ENCODE peak calls at places on chromosomes 16 and 17, in ten cellular contexts. One of them, this sample, is unnamed.

GRCh38 chr17:62126292-62126691 is 61.2 kb upstream of the MED13 start:
- DNase-seq in CD8-positive, alpha-beta T cell: no peak
- DNase-seq in NB4: no peak
- DNase-seq in ascending aorta: no peak
- DNase-seq in H9: no peak
- DNase-seq in glutamatergic neuron: no peak
- DNase-seq in tibial nerve: no peak
- DNase-seq in AG09319: no peak
- DNase-seq in stomach: no peak
- DNase-seq in cardiac muscle cell: no peak
- DNase-seq in this sample: no peak

GRCh38 chr17:40915199-40915661 is 22.2 kb downstream of the KRT23 start:
- DNase-seq in AG09319: peak; percentile 57
- DNase-seq in glutamatergic neuron: no peak
- DNase-seq in stomach: no peak
- DNase-seq in tibial nerve: no peak
- DNase-seq in NB4: peak; percentile 3
- DNase-seq in H9: no peak
- DNase-seq in ascending aorta: no peak
- DNase-seq in CD8-positive, alpha-beta T cell: no peak
- DNase-seq in cardiac muscle cell: no peak
- DNase-seq in this sample: no peak

GRCh38 chr16:58451945-58452401 is 48.0 kb upstream of the NDRG4 start:
- DNase-seq in glutamatergic neuron: no peak
- DNase-seq in AG09319: no peak
- DNase-seq in stomach: no peak
- DNase-seq in tibial nerve: no peak
- DNase-seq in NB4: peak; percentile 27
- DNase-seq in H9: no peak
- DNase-seq in ascending aorta: no peak
- DNase-seq in CD8-positive, alpha-beta T cell: no peak
- DNase-seq in cardiac muscle cell: no peak
- DNase-seq in this sample: no peak

GRCh38 chr16:48963901-48964615 is 317.6 kb downstream of the CBLN1 start:
- DNase-seq in AG09319: peak; percentile 19
- DNase-seq in H9: no peak
- DNase-seq in NB4: no peak
- DNase-seq in glutamatergic neuron: no peak
- DNase-seq in stomach: no peak
- DNase-seq in ascending aorta: no peak
- DNase-seq in tibial nerve: no peak
- DNase-seq in CD8-positive, alpha-beta T cell: no peak
- DNase-seq in cardiac muscle cell: no peak
- DNase-seq in this sample: no peak

GRCh38 chr17:62778990-62779681 is 29.0 kb downstream of the MARCHF10 start:
- DNase-seq in glutamatergic neuron: no peak
- DNase-seq in H9: peak; percentile 63
- DNase-seq in AG09319: peak; percentile 82
- DNase-seq in CD8-positive, alpha-beta T cell: no peak
- DNase-seq in stomach: peak; percentile 72
- DNase-seq in ascending aorta: no peak
- DNase-seq in NB4: no peak
- DNase-seq in tibial nerve: no peak
- DNase-seq in cardiac muscle cell: no peak
- DNase-seq in this sample: no peak

GRCh38 chr16:75486014-75486404 is 9.2 kb downstream of the CHST6 start:
- DNase-seq in NB4: no peak
- DNase-seq in stomach: no peak
- DNase-seq in tibial nerve: no peak
- DNase-seq in H9: no peak
- DNase-seq in cardiac muscle cell: no peak
- DNase-seq in CD8-positive, alpha-beta T cell: no peak
- DNase-seq in ascending aorta: no peak
- DNase-seq in glutamatergic neuron: no peak
- DNase-seq in AG09319: no peak
- DNase-seq in this sample: no peak

GRCh38 chr16:25256821-25257503 is 683 bp downstream of the ZKSCAN2 start:
- DNase-seq in CD8-positive, alpha-beta T cell: no peak
- DNase-seq in ascending aorta: no peak
- DNase-seq in NB4: peak; percentile 46
- DNase-seq in cardiac muscle cell: peak; percentile 44
- DNase-seq in H9: peak; percentile 43
- DNase-seq in stomach: no peak
- DNase-seq in AG09319: no peak
- DNase-seq in glutamatergic neuron: peak; percentile 54
- DNase-seq in tibial nerve: no peak
- DNase-seq in this sample: peak; percentile 41

GRCh38 chr16:68987734-68988457 is 117.6 kb upstream of the HAS3 start:
- DNase-seq in cardiac muscle cell: no peak
- DNase-seq in AG09319: no peak
- DNase-seq in glutamatergic neuron: no peak
- DNase-seq in NB4: no peak
- DNase-seq in ascending aorta: no peak
- DNase-seq in CD8-positive, alpha-beta T cell: no peak
- DNase-seq in H9: no peak
- DNase-seq in stomach: no peak
- DNase-seq in tibial nerve: no peak
- DNase-seq in this sample: no peak

GRCh38 chr16:57757326-57757786 is 21.8 kb downstream of the KATNB1 start:
- DNase-seq in stomach: peak; percentile 91
- DNase-seq in NB4: peak; percentile 84
- DNase-seq in H9: peak; percentile 87
- DNase-seq in cardiac muscle cell: peak; percentile 82
- DNase-seq in CD8-positive, alpha-beta T cell: peak; percentile 81
- DNase-seq in ascending aorta: peak; percentile 46
- DNase-seq in tibial nerve: peak; percentile 84
- DNase-seq in AG09319: peak; percentile 51
- DNase-seq in glutamatergic neuron: peak; percentile 87
- DNase-seq in this sample: peak; percentile 93

GRCh38 chr17:8122923-8123694 is 797 bp downstream of the HES7 start:
- DNase-seq in NB4: peak; percentile 36
- DNase-seq in glutamatergic neuron: peak; percentile 55
- DNase-seq in H9: peak; percentile 63
- DNase-seq in tibial nerve: no peak
- DNase-seq in stomach: no peak
- DNase-seq in CD8-positive, alpha-beta T cell: no peak
- DNase-seq in ascending aorta: no peak
- DNase-seq in AG09319: no peak
- DNase-seq in cardiac muscle cell: peak; percentile 38
- DNase-seq in this sample: peak; percentile 49

GRCh38 chr16:17282247-17282646 is 188.5 kb downstream of the XYLT1 start:
- DNase-seq in CD8-positive, alpha-beta T cell: no peak
- DNase-seq in stomach: no peak
- DNase-seq in AG09319: no peak
- DNase-seq in cardiac muscle cell: no peak
- DNase-seq in ascending aorta: no peak
- DNase-seq in glutamatergic neuron: no peak
- DNase-seq in NB4: no peak
- DNase-seq in H9: no peak
- DNase-seq in tibial nerve: no peak
- DNase-seq in this sample: no peak

GRCh38 chr16:31700530-31701388 is 172.8 kb upstream of the ZNF267 start:
- DNase-seq in H9: no peak
- DNase-seq in cardiac muscle cell: peak; percentile 90
- DNase-seq in ascending aorta: peak; percentile 44
- DNase-seq in tibial nerve: peak; percentile 75
- DNase-seq in AG09319: no peak
- DNase-seq in NB4: peak; percentile 68
- DNase-seq in CD8-positive, alpha-beta T cell: peak; percentile 83
- DNase-seq in stomach: peak; percentile 92
- DNase-seq in glutamatergic neuron: peak; percentile 88
- DNase-seq in this sample: peak; percentile 84
- TF ChIP-seq CTCF in H9: peak; percentile 25
- TF ChIP-seq CTCF in cardiac muscle cell: no peak
- TF ChIP-seq CTCF in ascending aorta: no peak
- TF ChIP-seq CTCF in tibial nerve: no peak
- TF ChIP-seq CTCF in AG09319: peak; percentile 25
- TF ChIP-seq CTCF in NB4: no peak
- TF ChIP-seq CTCF in CD8-positive, alpha-beta T cell: no peak
- TF ChIP-seq CTCF in stomach: no peak
- TF ChIP-seq CTCF in glutamatergic neuron: no peak
- TF ChIP-seq CTCF in this sample: no peak

GRCh38 chr17:49859991-49860953 is 12.4 kb upstream of the TAC4 start:
- DNase-seq in tibial nerve: no peak
- DNase-seq in CD8-positive, alpha-beta T cell: no peak
- DNase-seq in NB4: no peak
- DNase-seq in ascending aorta: no peak
- DNase-seq in cardiac muscle cell: no peak
- DNase-seq in H9: peak; percentile 78
- DNase-seq in stomach: peak; percentile 36
- DNase-seq in AG09319: no peak
- DNase-seq in glutamatergic neuron: no peak
- DNase-seq in this sample: peak; percentile 34
- TF ChIP-seq CTCF in tibial nerve: no peak
- TF ChIP-seq CTCF in CD8-positive, alpha-beta T cell: no peak
- TF ChIP-seq CTCF in NB4: no peak
- TF ChIP-seq CTCF in ascending aorta: no peak
- TF ChIP-seq CTCF in cardiac muscle cell: peak; percentile 8
- TF ChIP-seq CTCF in H9: peak; percentile 52
- TF ChIP-seq CTCF in stomach: no peak
- TF ChIP-seq CTCF in AG09319: no peak
- TF ChIP-seq CTCF in glutamatergic neuron: no peak
- TF ChIP-seq CTCF in this sample: no peak

GRCh38 chr17:76102944-76103273 is 678 bp downstream of the EXOC7 start:
- DNase-seq in cardiac muscle cell: no peak
- DNase-seq in ascending aorta: no peak
- DNase-seq in H9: no peak
- DNase-seq in CD8-positive, alpha-beta T cell: no peak
- DNase-seq in glutamatergic neuron: no peak
- DNase-seq in stomach: no peak
- DNase-seq in AG09319: no peak
- DNase-seq in tibial nerve: no peak
- DNase-seq in NB4: no peak
- DNase-seq in this sample: no peak

GRCh38 chr17:76103274-76104139 is at the start of gene EXOC7:
- DNase-seq in glutamatergic neuron: peak; percentile 94
- DNase-seq in NB4: peak; percentile 93
- DNase-seq in cardiac muscle cell: peak; percentile 97
- DNase-seq in stomach: peak; percentile 94
- DNase-seq in tibial nerve: peak; percentile 88
- DNase-seq in ascending aorta: peak; percentile 60
- DNase-seq in AG09319: peak; percentile 77
- DNase-seq in CD8-positive, alpha-beta T cell: peak; percentile 93
- DNase-seq in H9: peak; percentile 96
- DNase-seq in this sample: peak; percentile 94

GRCh38 chr17:76104896-76105231 is 1.3 kb upstream of the EXOC7 start:
- DNase-seq in stomach: no peak
- DNase-seq in H9: peak; percentile 28
- DNase-seq in AG09319: no peak
- DNase-seq in ascending aorta: no peak
- DNase-seq in cardiac muscle cell: no peak
- DNase-seq in NB4: peak; percentile 42
- DNase-seq in glutamatergic neuron: no peak
- DNase-seq in tibial nerve: no peak
- DNase-seq in CD8-positive, alpha-beta T cell: no peak
- DNase-seq in this sample: no peak

GRCh38 chr17:76104140-76104895 is 731 bp upstream of the EXOC7 start:
- DNase-seq in glutamatergic neuron: no peak
- DNase-seq in cardiac muscle cell: no peak
- DNase-seq in ascending aorta: no peak
- DNase-seq in H9: no peak
- DNase-seq in stomach: no peak
- DNase-seq in NB4: peak; percentile 89
- DNase-seq in CD8-positive, alpha-beta T cell: no peak
- DNase-seq in AG09319: no peak
- DNase-seq in tibial nerve: no peak
- DNase-seq in this sample: no peak

DNA sequence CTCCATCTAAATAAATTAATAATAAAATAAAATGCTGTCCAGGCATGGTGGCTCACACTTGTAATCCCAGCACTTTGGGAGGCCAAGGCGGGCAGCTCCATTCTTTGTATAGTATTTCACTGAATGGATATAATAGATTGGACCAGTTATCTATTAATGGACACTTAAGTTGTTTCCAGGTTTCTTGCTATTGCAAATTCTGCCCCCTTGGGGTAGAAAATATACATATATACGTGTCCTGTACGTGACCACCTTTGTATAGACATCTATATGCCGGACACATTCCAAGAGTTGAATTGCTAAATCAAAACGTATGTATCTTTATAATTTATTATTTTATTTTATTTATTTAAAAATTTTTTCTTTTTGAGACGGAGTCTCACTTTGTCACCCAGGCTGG is 3.9 kb upstream of the EXOC7 start:
- DNase-seq in NB4: peak; percentile 59
- DNase-seq in cardiac muscle cell: no peak
- DNase-seq in tibial nerve: no peak
- DNase-seq in stomach: no peak
- DNase-seq in AG09319: no peak
- DNase-seq in H9: no peak
- DNase-seq in glutamatergic neuron: no peak
- DNase-seq in ascending aorta: no peak
- DNase-seq in CD8-positive, alpha-beta T cell: no peak
- DNase-seq in this sample: no peak
- TF ChIP-seq CTCF in NB4: peak; percentile 30
- TF ChIP-seq CTCF in cardiac muscle cell: peak; percentile 16
- TF ChIP-seq CTCF in tibial nerve: no peak
- TF ChIP-seq CTCF in stomach: peak; percentile 6
- TF ChIP-seq CTCF in AG09319: no peak
- TF ChIP-seq CTCF in H9: peak; percentile 37
- TF ChIP-seq CTCF in glutamatergic neuron: peak; percentile 25
- TF ChIP-seq CTCF in ascending aorta: no peak
- TF ChIP-seq CTCF in CD8-positive, alpha-beta T cell: peak; percentile 52
- TF ChIP-seq CTCF in this sample: no peak

GRCh38 chr16:47697826-47698225 is 236.7 kb downstream of the PHKB start:
- DNase-seq in CD8-positive, alpha-beta T cell: no peak
- DNase-seq in NB4: no peak
- DNase-seq in cardiac muscle cell: no peak
- DNase-seq in glutamatergic neuron: no peak
- DNase-seq in H9: no peak
- DNase-seq in AG09319: no peak
- DNase-seq in ascending aorta: no peak
- DNase-seq in stomach: no peak
- DNase-seq in tibial nerve: no peak
- DNase-seq in this sample: no peak

GRCh38 chr16:47699090-47699489 is 238.0 kb downstream of the PHKB start:
- DNase-seq in cardiac muscle cell: no peak
- DNase-seq in tibial nerve: no peak
- DNase-seq in H9: no peak
- DNase-seq in glutamatergic neuron: no peak
- DNase-seq in stomach: no peak
- DNase-seq in AG09319: no peak
- DNase-seq in NB4: peak; percentile 87
- DNase-seq in CD8-positive, alpha-beta T cell: no peak
- DNase-seq in ascending aorta: no peak
- DNase-seq in this sample: no peak

GRCh38 chr16:47695746-47696145 is 234.6 kb downstream of the PHKB start:
- DNase-seq in stomach: no peak
- DNase-seq in NB4: no peak
- DNase-seq in glutamatergic neuron: no peak
- DNase-seq in tibial nerve: no peak
- DNase-seq in H9: no peak
- DNase-seq in CD8-positive, alpha-beta T cell: no peak
- DNase-seq in AG09319: no peak
- DNase-seq in ascending aorta: no peak
- DNase-seq in cardiac muscle cell: no peak
- DNase-seq in this sample: no peak

DNA sequence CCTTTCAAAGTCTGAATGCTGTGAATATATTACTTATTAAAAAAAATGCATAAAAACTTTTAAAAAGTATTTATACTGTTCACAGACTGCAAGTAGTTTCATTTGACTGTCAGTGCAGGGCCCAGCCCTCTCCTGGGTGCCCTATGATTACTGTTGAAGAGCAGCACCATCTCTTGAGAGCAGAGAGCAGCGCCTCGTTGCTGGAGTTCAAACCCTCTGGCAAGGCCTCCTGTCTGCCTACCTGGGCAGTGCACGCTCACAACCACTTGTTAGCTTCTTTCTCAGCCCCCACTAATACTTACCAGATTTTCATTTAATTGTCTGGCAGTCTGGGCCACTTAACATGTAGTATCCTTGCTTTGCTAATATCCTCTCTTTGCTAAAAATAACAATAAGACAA is 233.4 kb downstream of the PHKB start:
- DNase-seq in stomach: no peak
- DNase-seq in NB4: no peak
- DNase-seq in tibial nerve: no peak
- DNase-seq in ascending aorta: no peak
- DNase-seq in cardiac muscle cell: no peak
- DNase-seq in glutamatergic neuron: no peak
- DNase-seq in AG09319: no peak
- DNase-seq in H9: no peak
- DNase-seq in CD8-positive, alpha-beta T cell: no peak
- DNase-seq in this sample: no peak
- TF ChIP-seq CTCF in stomach: no peak
- TF ChIP-seq CTCF in NB4: no peak
- TF ChIP-seq CTCF in tibial nerve: no peak
- TF ChIP-seq CTCF in ascending aorta: no peak
- TF ChIP-seq CTCF in cardiac muscle cell: no peak
- TF ChIP-seq CTCF in glutamatergic neuron: no peak
- TF ChIP-seq CTCF in AG09319: no peak
- TF ChIP-seq CTCF in H9: peak; percentile 57
- TF ChIP-seq CTCF in CD8-positive, alpha-beta T cell: no peak
- TF ChIP-seq CTCF in this sample: no peak

This sample was measured in nephron progenitor cell.